ENCODE peak calls at places on chromosomes 12 and 14, in four cellular contexts. H is HepG2, O is H1, P is GM12878. N is an unnamed sample.

GRCh38 chr12:76018111-76018510 is 13.5 kb downstream of the PHLDA1 start:
- DNase-seq in P (no peak), H (peak), O (no peak), N (no peak)

GRCh38 chr12:2307550-2307949 is 254.8 kb downstream of the CACNA1C start:
- DNase-seq in O (no peak), H (no peak), P (no peak), N (peak)

GRCh38 chr12:121614872-121615467 is 11.4 kb upstream of the ORAI1 start:
- DNase-seq in H (no peak), O (no peak), P (no peak), N (no peak)

GRCh38 chr12:24911284-24911791 is 37.6 kb downstream of the BCAT1 start:
- DNase-seq in P (no peak), O (peak), H (peak), N (no peak)

GRCh38 chr12:33322519-33322918 is 117.1 kb downstream of the SYT10 start:
- DNase-seq in O (no peak), P (no peak), H (no peak), N (no peak)

GRCh38 chr14:99231850-99232401 is 40.1 kb downstream of the BCL11B start:
- DNase-seq in H (no peak), P (no peak), O (peak), N (peak)

GRCh38 chr14:105162374-105162979 is 6.1 kb downstream of the JAG2 start:
- DNase-seq in O (no peak), P (no peak), H (peak), N (no peak)

GRCh38 chr12:14913381-14913781 is 25.0 kb downstream of the ERP27 start:
- DNase-seq in O (no peak), P (no peak), H (no peak), N (no peak)

GRCh38 chr14:98323850-98324249 is 948.1 kb downstream of the BCL11B start:
- DNase-seq in H (no peak), P (no peak), O (no peak), N (no peak)

GRCh38 chr14:102013669-102014200 is 49.4 kb downstream of the DYNC1H1 start:
- DNase-seq in O (no peak), P (no peak), H (no peak), N (no peak)

GRCh38 chr12:64757778-64758177 is 1.4 kb downstream of the GNS start:
- DNase-seq in P (no peak), H (no peak), O (no peak), N (no peak)

GRCh38 chr14:60153996-60154395 is 11.2 kb downstream of the DHRS7 start:
- DNase-seq in P (no peak), O (no peak), H (no peak), N (no peak)

GRCh38 chr12:29350080-29350479 is 30.9 kb downstream of the ERGIC2 start:
- DNase-seq in P (no peak), H (peak), O (no peak), N (no peak)

GRCh38 chr14:101469382-101470251 is 91.7 kb upstream of the DIO3 start:
- DNase-seq in H (no peak), P (no peak), O (peak), N (no peak)

GRCh38 chr12:26746315-26746714 is 86.7 kb downstream of the ITPR2 start:
- DNase-seq in O (no peak), H (no peak), P (no peak), N (no peak)

GRCh38 chr14:103899833-103900232 is 28.4 kb upstream of the TDRD9 start:
- DNase-seq in O (no peak), H (no peak), P (no peak), N (no peak)

GRCh38 chr12:68159681-68160304 is at the start of gene IFNG:
- DNase-seq in P (peak), O (no peak), H (no peak), N (no peak)

GRCh38 chr12:120678572-120678971 is 8.4 kb upstream of the MLEC start:
- DNase-seq in O (no peak), P (no peak), H (no peak), N (no peak)

GRCh38 chr12:64137117-64137516 is 85.0 kb downstream of the KICS2 start:
- DNase-seq in O (no peak), P (no peak), H (no peak), N (no peak)

GRCh38 chr14:22500954-22501353 is 88.1 kb downstream of the DAD1 start:
- DNase-seq in O (no peak), H (no peak), P (no peak), N (no peak)

GRCh38 chr12:5914387-5915149 is 30.5 kb downstream of the ANO2 start:
- DNase-seq in P (no peak), H (no peak), O (no peak), N (no peak)

GRCh38 chr12:27290501-27291168 is 42.0 kb upstream of the BMAL2 start:
- DNase-seq in O (no peak), P (no peak), H (no peak), N (no peak)

DNA sequence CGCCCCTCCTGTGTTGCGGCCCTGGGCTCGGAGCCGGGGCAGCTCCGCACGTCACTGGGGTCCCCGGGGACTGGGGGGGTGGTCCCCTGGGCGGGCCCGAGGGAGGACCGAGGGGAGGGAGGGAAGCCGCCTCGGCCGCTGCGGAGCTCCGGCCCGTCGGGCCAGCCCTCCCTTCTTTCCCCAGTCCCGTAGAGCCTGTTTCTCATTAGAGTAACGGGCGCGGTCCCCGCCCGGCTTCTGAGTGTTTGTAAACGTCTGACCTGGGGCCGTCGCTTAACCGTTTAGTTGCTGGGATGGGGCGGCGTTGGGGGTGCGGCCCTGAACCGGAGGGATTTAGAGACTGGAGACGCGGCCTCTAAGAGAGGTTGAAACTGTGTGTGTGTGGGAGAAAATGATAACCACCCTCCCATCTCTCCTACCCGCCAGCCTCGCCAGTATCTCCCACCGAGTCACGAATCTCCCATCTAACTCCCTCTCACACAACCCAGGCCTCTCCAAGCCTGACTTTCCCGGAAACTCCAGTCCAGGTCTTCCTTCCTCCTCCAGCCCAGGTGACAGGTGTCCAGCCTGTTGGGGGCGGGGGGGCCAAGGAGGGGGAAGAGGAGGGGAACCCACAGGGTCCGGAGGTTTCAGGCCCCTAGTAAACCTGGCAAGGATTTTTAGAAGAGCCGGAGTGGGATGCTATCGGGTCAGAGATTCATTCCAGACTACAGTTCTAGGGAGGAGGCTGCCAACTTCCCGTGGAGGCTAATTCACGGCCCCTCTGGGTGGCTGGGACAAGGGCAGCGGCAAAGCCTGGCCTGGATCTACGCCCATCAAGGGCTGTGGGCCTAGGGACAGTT is 1.1 kb upstream of the NFATC4 start:
- DNase-seq in P (peak), H (peak), O (peak), N (peak)
- H3K4me3 ChIP-seq in P (peak), H (peak), O (peak), N (peak)

GRCh38 chr14:77031680-77032482 is 3.4 kb upstream of the IRF2BPL start:
- DNase-seq in H (no peak), O (no peak), P (no peak), N (no peak)
- H3K9ac ChIP-seq in H (no peak), O (no peak), P (no peak), N (peak)

DNA sequence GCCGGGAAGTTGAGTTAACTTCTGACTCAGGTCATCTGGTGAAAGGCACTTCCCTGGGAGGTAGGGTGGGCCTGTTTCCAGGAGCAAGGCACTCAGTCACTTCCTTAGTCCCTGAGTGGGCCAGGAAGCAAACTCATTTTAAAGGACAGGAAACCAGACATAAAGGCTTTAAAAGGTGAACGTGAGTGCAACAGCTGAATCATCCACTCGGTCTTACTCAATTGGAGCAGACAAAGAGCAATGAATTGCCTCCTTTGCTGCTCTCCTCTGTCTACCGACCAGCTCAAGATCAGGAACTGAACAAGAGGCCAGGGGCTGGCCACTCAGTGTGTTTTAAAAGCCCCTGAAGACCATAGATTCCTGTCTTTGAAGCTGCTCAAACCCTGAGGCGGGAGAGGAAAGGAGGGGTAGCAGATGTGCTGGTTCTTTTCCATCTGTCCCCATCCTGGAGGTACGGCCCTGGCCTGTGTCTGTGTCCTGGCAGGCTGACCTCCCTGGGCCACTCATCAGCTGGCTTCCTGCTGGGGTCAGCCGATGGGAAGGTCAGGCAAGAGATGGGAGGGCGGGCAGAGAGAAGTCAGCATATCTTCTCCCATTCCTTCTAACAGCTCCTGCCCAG is 148.9 kb downstream of the PPM1H start:
- DNase-seq in H (no peak), P (no peak), O (no peak), N (no peak)
- TF ChIP-seq SUZ12 in H (no peak), P (no peak), O (no peak), N (no peak)

DNA sequence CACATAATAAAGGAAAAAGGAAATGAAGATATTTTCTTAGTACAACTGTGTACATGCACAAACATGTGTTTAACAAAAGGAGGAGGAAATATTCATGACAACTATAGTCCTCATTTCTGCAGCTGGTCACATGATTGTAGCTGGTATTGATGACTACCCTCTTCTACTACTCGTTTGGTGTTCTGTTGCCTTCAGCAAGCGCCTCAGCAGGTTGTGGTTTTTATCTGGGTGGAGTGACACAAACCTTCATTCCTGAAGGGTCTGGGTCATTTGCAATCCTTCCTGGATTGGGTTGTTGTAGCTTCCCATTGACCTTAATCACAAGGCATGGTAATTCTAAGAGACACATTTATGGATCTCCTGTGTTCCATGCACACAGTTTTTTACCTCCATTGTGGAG is 1009.9 kb upstream of the USP15 start:
- DNase-seq in H (no peak), P (no peak), O (no peak), N (no peak)
- H3K4me3 ChIP-seq in H (no peak), P (no peak), O (no peak), N (no peak)

GRCh38 chr14:58638231-58639205 is 756 bp downstream of the DACT1 start:
- DNase-seq in H (no peak), O (peak), P (no peak), N (no peak)
- H3K9ac ChIP-seq in H (no peak), O (peak), P (peak), N (peak)

GRCh38 chr12:51911307-51911706 is 4.0 kb downstream of the ACVRL1 start:
- DNase-seq in H (no peak), O (no peak), P (no peak), N (no peak)

GRCh38 chr12:51911788-51912711 is 4.7 kb downstream of the ACVRL1 start:
- DNase-seq in P (no peak), O (no peak), H (no peak), N (no peak)

GRCh38 chr12:51915003-51915625 is 7.8 kb downstream of the ACVRL1 start:
- DNase-seq in O (no peak), H (no peak), P (no peak), N (no peak)

GRCh38 chr12:51914034-51914923 is 7.0 kb downstream of the ACVRL1 start:
- DNase-seq in H (no peak), P (no peak), O (no peak), N (no peak)

DNA sequence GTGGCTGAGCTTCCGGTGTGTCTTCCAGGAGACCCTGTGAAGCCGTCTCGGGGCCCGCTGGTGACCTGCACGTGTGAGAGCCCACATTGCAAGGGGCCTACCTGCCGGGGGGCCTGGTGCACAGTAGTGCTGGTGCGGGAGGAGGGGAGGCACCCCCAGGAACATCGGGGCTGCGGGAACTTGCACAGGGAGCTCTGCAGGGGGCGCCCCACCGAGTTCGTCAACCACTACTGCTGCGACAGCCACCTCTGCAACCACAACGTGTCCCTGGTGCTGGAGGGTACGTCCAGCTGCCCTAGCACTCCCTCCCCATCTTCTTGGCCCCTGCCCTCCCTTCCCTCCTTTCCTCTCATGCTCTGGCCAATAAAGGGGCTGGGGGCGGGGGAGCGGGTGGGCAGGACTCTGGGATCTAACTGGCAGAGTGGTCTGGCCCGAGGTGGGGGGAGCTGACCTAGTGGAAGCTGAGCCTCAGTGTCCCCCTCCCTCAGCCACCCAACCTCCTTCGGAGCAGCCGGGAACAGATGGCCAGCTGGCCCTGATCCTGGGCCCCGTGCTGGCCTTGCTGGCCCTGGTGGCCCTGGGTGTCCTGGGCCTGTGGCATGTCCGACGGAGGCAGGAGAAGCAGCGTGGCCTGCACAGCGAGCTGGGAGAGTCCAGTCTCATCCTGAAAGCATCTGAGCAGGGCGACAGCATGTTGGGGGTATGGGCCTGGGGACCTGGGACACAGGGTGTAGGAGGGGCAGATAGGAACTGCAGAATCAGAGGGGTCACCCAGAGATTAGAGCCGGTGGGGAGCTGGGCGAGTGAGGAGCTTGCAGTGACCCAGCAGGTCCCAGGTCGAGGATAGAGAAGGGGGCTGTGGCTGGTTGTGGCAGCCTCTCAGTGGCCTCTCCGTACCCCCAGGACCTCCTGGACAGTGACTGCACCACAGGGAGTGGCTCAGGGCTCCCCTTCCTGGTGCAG is 6.0 kb downstream of the ACVRL1 start:
- DNase-seq in P (no peak), H (no peak), O (peak), N (no peak)
- TF ChIP-seq SUZ12 in P (no peak), H (no peak), O (no peak), N (no peak)

GRCh38 chr12:59940676-59941342 is 345.0 kb downstream of the SLC16A7 start:
- DNase-seq in P (no peak), O (no peak), H (peak), N (no peak)

GRCh38 chr12:59944177-59944576 is 348.3 kb downstream of the SLC16A7 start:
- DNase-seq in O (no peak), H (no peak), P (no peak), N (no peak)

DNA sequence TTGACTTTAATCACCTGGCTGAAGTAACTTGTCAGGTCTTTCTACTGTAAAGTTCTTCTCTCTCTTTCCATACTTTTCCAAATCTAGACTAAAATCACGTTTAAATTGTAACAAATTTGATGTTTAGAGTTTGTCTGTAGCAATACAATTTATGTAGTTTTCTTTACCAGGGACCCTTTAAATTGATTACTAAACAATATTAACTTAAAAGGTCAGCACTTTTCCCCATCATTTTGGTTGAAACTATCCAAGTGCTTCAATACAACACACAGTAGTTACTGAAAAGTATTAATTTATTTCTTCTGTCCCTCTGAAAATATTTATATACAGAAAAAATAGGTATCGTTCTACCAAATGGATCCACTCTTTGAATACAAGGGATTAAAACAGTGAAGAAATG is 350.8 kb downstream of the SLC16A7 start:
- DNase-seq in P (no peak), H (no peak), O (no peak), N (no peak)
- H3K4me3 ChIP-seq in P (no peak), H (no peak), O (no peak), N (no peak)

GRCh38 chr14:21356511-21356910 is 27.3 kb downstream of the SUPT16H start:
- DNase-seq in P (no peak), H (no peak), O (no peak), N (no peak)

GRCh38 chr14:21346532-21347135 is 37.2 kb downstream of the SUPT16H start:
- DNase-seq in P (no peak), H (no peak), O (no peak), N (no peak)

GRCh38 chr14:21350539-21350938 is 33.3 kb downstream of the SUPT16H start:
- DNase-seq in H (no peak), O (no peak), P (no peak), N (no peak)

GRCh38 chr14:21347201-21347600 is 36.6 kb downstream of the SUPT16H start:
- DNase-seq in P (no peak), O (no peak), H (no peak), N (no peak)

DNA sequence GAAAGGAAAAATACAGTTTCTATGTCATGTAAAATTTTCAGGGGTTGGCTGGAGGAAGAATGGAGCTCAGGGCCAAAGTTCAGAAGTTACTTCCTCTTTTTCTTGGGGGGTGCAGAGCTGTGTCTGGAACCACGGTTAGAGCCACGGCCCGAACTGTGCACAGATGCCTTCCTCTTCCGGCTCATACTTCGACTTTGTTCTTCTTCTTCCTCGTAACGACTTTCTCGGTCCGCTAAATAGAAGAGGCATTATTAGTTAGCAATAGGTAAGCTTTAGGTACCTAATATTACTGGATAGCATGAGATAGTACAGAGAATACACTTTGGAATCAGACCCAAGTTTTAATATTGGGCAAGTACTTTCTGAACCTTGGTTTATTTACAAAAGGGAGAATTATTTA is 31.2 kb downstream of the SUPT16H start:
- DNase-seq in H (no peak), P (no peak), O (no peak), N (no peak)
- H3K9ac ChIP-seq in H (no peak), P (no peak), O (no peak), N (no peak)

DNA sequence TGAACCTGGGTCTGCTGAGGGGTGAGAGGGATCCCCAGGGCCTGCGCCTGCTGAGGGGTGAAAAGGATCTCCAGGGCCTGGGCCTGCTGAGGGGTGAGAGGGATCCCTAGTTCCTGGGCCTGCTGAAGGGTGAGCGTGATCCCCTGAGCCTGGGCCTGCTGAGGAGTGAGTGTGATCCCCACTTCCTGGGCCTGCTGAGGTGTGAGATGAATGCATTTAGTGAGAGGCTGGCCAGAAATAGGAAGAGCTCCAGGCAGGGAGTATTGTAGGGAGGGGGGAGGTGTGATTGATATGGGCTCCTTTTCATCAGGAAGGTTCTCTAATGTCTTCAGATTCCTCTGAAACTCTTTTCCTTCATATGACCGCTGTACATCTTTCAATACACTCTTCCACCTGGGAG is 43.0 kb downstream of the FAM186A start:
- DNase-seq in P (no peak), O (no peak), H (no peak), N (no peak)
- TF ChIP-seq SUZ12 in P (no peak), O (no peak), H (no peak), N (no peak)

GRCh38 chr14:21023174-21023573 is 1.7 kb downstream of the NDRG2 start:
- DNase-seq in H (no peak), P (no peak), O (no peak), N (no peak)
- H3K4me3 ChIP-seq in H (no peak), P (no peak), O (no peak), N (no peak)